ENCODE peak calls at places on chromosomes 6 and 20, in ten cellular contexts. O, I, E, U, S, G, C, B, Q and D are unnamed samples. For H3K4me1 and H3K27me3, the result is how much of the 10 kb centered on the place peaks cover.

GRCh38 chr20:61813791-61814190 is 251.9 kb downstream of the TAF4 start:
- DNase-seq in O (no peak), I (no peak), E (no peak), U (no peak), S (no peak), G (no peak), C (no peak), B (no peak), Q (no peak), D (no peak)

GRCh38 chr6:278494-278893 is 13.8 kb upstream of the DUSP22 start:
- DNase-seq in O (no peak), I (no peak), E (no peak), U (no peak), S (no peak), G (no peak), C (no peak), B (no peak), Q (no peak), D (no peak)

GRCh38 chr20:61922936-61923335 is 142.7 kb downstream of the TAF4 start:
- DNase-seq in O (no peak), I (no peak), E (no peak), U (no peak), S (no peak), G (no peak), C (no peak), B (no peak), Q (no peak), D (no peak)

GRCh38 chr6:53793318-53793975 is 1.4 kb upstream of the LRRC1 start:
- DNase-seq in O (peak), I (no peak), E (peak), U (peak), S (no peak), G (peak), C (peak), B (peak), Q (peak), D (no peak)

GRCh38 chr20:24522452-24523330 is 53.3 kb downstream of the SYNDIG1 start:
- DNase-seq in O (no peak), I (no peak), E (no peak), U (no peak), S (no peak), G (no peak), C (no peak), B (no peak), Q (no peak), D (no peak)

GRCh38 chr20:36573798-36574277 is 441 bp downstream of the TGIF2 start:
- DNase-seq in O (no peak), I (peak), E (peak), U (peak), S (peak), G (peak), C (peak), B (peak), Q (no peak), D (no peak)

GRCh38 chr6:145688493-145688905 is 46.8 kb downstream of the EPM2A start:
- DNase-seq in O (no peak), I (no peak), E (no peak), U (no peak), S (no peak), G (no peak), C (no peak), B (no peak), Q (peak), D (no peak)

GRCh38 chr6:106051241-106051640 is 34.9 kb upstream of the PRDM1 start:
- DNase-seq in O (no peak), I (no peak), E (no peak), U (no peak), S (no peak), G (no peak), C (no peak), B (no peak), Q (no peak), D (peak)

GRCh38 chr6:67683960-67684359 is 951.1 kb upstream of the ADGRB3 start:
- DNase-seq in O (peak), I (no peak), E (no peak), U (no peak), S (no peak), G (no peak), C (no peak), B (no peak), Q (peak), D (no peak)

GRCh38 chr6:40287296-40287820 is 299.8 kb downstream of the LRFN2 start:
- DNase-seq in O (no peak), I (no peak), E (no peak), U (no peak), S (no peak), G (no peak), C (no peak), B (no peak), Q (no peak), D (no peak)

GRCh38 chr6:11718031-11718430 is 60.6 kb downstream of the ADTRP start:
- DNase-seq in O (no peak), I (no peak), E (no peak), U (no peak), S (no peak), G (no peak), C (no peak), B (no peak), Q (no peak), D (no peak)

GRCh38 chr6:105509506-105510331 is 106.8 kb upstream of the PREP start:
- DNase-seq in O (peak), I (peak), E (no peak), U (no peak), S (no peak), G (no peak), C (peak), B (no peak), Q (peak), D (no peak)

GRCh38 chr6:136012198-136012884 is 160.8 kb downstream of the PDE7B start:
- DNase-seq in O (peak), I (no peak), E (no peak), U (no peak), S (no peak), G (no peak), C (no peak), B (no peak), Q (peak), D (no peak)

GRCh38 chr6:159104931-159105330 is 60.1 kb upstream of the TAGAP start:
- DNase-seq in O (no peak), I (no peak), E (no peak), U (no peak), S (no peak), G (no peak), C (no peak), B (peak), Q (no peak), D (no peak)

GRCh38 chr20:38200646-38201045 is 35.6 kb upstream of the TGM2 start:
- DNase-seq in O (no peak), I (no peak), E (no peak), U (no peak), S (no peak), G (no peak), C (no peak), B (no peak), Q (no peak), D (no peak)

DNA sequence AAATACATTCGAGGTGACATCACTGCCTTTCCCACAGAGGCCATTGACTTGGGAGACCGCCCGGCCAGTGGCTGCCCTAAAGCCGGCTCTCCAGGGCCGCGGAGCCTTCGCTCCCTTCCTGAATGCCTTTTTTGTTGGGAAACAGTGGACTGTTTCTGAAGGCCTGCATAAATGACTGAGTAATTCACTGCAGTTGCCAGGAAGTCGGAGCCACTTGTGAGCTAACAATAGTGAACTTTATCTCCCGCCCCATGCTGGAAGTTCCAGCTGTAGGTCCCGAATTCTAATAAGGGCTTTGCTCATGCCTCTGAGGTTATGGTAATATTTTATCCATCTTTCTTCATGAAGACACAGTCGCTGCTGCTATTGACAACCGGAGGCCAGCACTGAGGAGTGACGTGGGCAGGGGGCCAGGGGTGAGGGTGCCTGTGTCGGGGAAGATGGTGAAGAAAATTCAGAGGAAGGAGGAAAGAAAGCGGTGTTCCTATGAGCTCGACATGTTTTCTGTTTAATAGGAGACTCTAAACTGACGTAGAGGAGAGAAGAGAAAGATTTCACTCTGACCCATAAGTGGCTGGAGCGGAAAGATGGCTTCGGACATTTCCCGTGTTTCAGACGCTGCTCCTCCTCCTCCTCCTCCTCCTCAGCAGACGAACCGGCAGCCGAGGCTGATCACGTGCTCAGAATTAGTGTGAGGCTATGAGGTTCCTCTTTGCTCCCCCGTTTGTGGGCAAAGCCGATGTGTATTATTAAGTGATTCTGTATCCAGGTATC is 671.2 kb downstream of the QKI start:
- DNase-seq in O (peak), I (peak), E (peak), U (peak), S (no peak), G (peak), C (peak), B (no peak), Q (no peak), D (no peak)
- H3K27ac ChIP-seq in O (no peak), I (peak), E (peak), U (peak), S (no peak), G (peak), C (peak), B (peak), Q (no peak), D (no peak)

GRCh38 chr20:4132956-4133355 is 117.6 kb upstream of the RNF24 start:
- DNase-seq in O (no peak), I (no peak), E (no peak), U (no peak), S (no peak), G (no peak), C (no peak), B (no peak), Q (no peak), D (no peak)
- H3K4me1 ChIP-seq in O (under half), I (under half), E (under half), U (under half), S (under half), G (under half), C (under half), B (under half), Q (under half), D (under half)

GRCh38 chr6:93417421-93417996 is 1.9 kb downstream of the EPHA7 start:
- DNase-seq in O (peak), I (no peak), E (no peak), U (no peak), S (no peak), G (no peak), C (no peak), B (no peak), Q (no peak), D (no peak)
- H3K27me3 ChIP-seq in O (under half), I (half or more), E (under half), U (under half), S (under half), G (under half), C (under half), B (half or more), Q (under half), D (under half)

DNA sequence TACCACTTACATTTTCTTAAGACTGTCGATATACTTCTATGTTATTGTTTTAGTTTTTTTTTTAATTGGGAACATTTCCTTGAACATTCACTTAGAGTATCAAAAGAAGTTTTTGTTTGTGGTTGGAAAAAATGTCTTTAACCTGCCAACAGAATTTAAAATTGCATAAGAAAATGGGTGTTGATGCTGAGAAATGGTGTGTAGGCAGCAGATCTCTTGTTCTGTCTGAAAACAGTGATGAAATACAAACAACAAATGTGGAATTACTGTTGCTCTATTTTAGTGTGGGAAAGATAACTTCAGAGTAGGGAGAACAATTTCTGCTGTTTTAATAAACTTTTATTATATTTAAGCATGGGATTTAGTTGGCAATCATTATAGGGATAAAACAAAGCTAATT is 293.5 kb downstream of the CDKAL1 start:
- DNase-seq in O (peak), I (no peak), E (no peak), U (no peak), S (no peak), G (no peak), C (no peak), B (no peak), Q (peak), D (no peak)
- H3K27ac ChIP-seq in O (no peak), I (peak), E (no peak), U (no peak), S (no peak), G (no peak), C (no peak), B (no peak), Q (no peak), D (no peak)

DNA sequence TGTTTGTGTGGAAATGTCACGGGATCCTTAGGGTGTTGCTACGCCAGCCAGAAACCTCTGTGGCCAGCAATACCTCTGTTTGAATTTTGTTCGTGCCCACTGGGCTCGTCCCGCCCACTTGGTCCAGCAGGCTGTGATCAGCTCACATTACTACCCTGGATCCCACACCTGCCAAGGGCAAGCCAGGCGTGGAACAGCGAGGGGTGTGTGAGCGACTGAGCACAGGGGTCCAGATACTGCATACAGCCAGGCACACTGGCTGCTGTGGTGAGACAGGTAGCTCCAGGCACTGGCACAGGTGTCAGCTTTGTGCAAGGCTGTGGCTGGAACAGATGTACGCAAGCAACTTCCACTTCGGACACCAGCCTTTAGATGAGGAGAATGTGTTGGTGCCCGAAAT is 718.9 kb downstream of the EPHA7 start:
- DNase-seq in O (no peak), I (no peak), E (no peak), U (no peak), S (no peak), G (no peak), C (no peak), B (no peak), Q (no peak), D (no peak)
- H3K4me1 ChIP-seq in O (under half), I (under half), E (under half), U (under half), S (under half), G (under half), C (under half), B (under half), Q (under half), D (under half)

DNA sequence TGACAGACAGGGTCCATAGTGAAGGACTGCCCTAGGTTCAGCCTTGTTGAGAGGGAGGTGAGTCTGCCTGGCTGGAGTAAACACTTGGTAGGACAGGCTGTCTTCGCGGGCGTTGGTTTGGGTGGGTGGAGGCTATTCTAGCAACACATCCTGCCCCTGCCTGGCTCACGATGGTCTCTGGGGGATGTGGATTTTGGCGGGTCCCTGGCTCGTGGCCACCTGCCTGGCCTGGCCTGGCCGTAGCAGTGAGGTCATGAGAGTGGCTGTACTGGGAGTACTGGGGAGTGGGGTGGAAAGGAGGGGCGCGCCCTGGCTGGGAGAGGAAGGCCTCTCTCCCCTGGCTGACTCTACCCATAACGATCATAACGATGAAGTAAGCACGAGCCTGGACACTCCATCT is 30.2 kb upstream of the MRPS18A start:
- DNase-seq in O (no peak), I (peak), E (no peak), U (no peak), S (no peak), G (peak), C (peak), B (no peak), Q (no peak), D (no peak)
- H3K27me3 ChIP-seq in O (under half), I (under half), E (under half), U (under half), S (under half), G (under half), C (under half), B (under half), Q (under half), D (under half)

DNA sequence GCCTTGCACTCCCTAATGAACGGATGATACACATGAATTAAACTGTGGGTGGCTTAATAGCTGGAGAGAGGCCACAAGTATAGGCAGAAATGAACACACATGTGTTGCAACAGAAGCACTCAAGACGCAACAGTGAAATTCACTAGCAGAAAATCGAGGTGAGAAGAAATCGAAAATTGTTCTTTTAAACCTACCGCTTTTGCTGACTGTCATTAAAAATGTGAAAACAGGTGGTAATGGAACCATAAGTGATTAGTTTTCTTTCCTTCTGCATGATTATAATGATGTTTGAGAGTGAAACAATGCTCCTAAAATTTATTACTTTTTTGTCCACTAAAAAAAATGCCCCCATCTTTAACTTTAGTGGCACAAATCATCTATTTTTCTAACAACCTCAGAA is 80.1 kb upstream of the SHLD1 start:
- DNase-seq in O (no peak), I (no peak), E (no peak), U (no peak), S (no peak), G (no peak), C (no peak), B (no peak), Q (no peak), D (no peak)
- H3K27ac ChIP-seq in O (no peak), I (no peak), E (no peak), U (no peak), S (no peak), G (no peak), C (no peak), B (no peak), Q (no peak), D (no peak)

DNA sequence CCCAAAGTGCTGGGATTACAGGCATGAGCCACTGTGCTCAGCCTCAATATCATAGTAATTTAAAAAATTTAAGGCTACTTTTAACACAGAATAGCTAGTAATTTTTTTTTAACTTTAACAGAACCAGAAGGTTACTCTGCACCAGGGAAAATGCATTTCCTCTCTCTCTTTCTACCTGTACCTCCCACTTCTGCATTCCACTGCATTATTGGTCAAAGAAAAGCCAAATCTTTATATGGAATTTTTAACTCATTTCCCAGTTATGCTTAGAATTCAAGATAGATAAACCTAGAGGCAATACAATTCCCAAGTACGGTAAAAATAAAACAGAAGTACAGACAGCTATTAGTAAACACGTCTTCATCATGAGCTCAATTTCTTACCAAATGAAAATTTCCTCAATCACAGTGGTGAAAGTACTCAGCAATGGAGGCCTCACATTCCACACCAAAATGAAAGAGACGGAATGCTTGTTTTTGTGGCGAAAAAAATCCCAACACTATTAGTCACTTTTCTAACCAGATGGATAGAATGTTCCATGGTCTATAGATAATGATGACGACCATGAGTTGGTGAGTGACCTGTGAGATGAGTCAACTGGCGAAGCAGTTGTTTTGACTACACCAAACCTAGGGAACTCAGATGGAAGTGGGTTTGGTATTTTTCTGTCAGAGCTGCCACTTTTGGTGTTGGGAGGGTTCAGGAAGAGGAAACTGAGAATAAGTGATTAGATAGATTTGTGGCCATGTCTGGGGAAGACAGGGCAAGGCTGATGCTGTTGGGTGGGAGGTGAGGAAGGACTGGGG is 104.7 kb upstream of the SGK1 start:
- DNase-seq in O (peak), I (no peak), E (peak), U (no peak), S (no peak), G (no peak), C (no peak), B (no peak), Q (peak), D (no peak)
- H3K4me1 ChIP-seq in O (under half), I (under half), E (under half), U (under half), S (under half), G (under half), C (under half), B (under half), Q (under half), D (under half)